ENCODE peak calls at places on chromosomes 6 and 20, in eight cellular contexts. N is neural crest cell, R is endothelial cell, I is glutamatergic neuron, X is bronchial epithelial cell, J is BE2C, M is sigmoid colon, S is omental fat pad. T is an unnamed sample.
A peak's percentile ranks its signal among the peaks of the same experiment; 100 is the strongest.

GRCh38 chr20:58497076-58497665 is 18.0 kb downstream of the APCDD1L start:
- DNase-seq in N (no peak), R (no peak), I (no peak), X (no peak), J (no peak), M (no peak), S (no peak), T (no peak)

GRCh38 chr20:49268600-49269365 is 9.1 kb downstream of the ZNFX1 start:
- DNase-seq in N (no peak), R (no peak), I (no peak), X (no peak), J (no peak), M (no peak), S (no peak), T (no peak)

GRCh38 chr6:148967128-148967527 is 220.3 kb downstream of the UST start:
- DNase-seq in N (no peak), R (no peak), I (no peak), X (no peak), J (no peak), M (no peak), S (no peak), T (no peak)

GRCh38 chr6:142885182-142885867 is 59.7 kb downstream of the HIVEP2 start:
- DNase-seq in N (no peak), R (peak; percentile 24), I (no peak), X (peak; percentile 99), J (no peak), M (no peak), S (peak; percentile 26), T (peak; percentile 35)

GRCh38 chr20:25622450-25623224 is 1.2 kb downstream of the NANP start:
- DNase-seq in N (no peak), R (no peak), I (no peak), X (no peak), J (no peak), M (no peak), S (no peak), T (no peak)

GRCh38 chr6:123430966-123431365 is 205.8 kb downstream of the TRDN start:
- DNase-seq in N (no peak), R (no peak), I (no peak), X (no peak), J (no peak), M (no peak), S (no peak), T (peak; percentile 15)

GRCh38 chr6:13012271-13012670 is 295.7 kb downstream of the PHACTR1 start:
- DNase-seq in N (no peak), R (no peak), I (no peak), X (peak; percentile 87), J (no peak), M (no peak), S (no peak), T (no peak)

GRCh38 chr6:72636786-72637185 is 14.9 kb downstream of the KCNQ5 start:
- DNase-seq in N (no peak), R (no peak), I (no peak), X (no peak), J (no peak), M (no peak), S (no peak), T (no peak)

GRCh38 chr6:7146079-7146828 is 38.5 kb downstream of the RREB1 start:
- DNase-seq in N (no peak), R (no peak), I (peak; percentile 42), X (peak; percentile 56), J (no peak), M (peak; percentile 85), S (no peak), T (no peak)

GRCh38 chr6:113375950-113376846 is 480.9 kb upstream of the MARCKS start:
- DNase-seq in N (no peak), R (no peak), I (no peak), X (peak; percentile 63), J (no peak), M (no peak), S (no peak), T (no peak)

GRCh38 chr20:20731945-20732296 is 19.5 kb upstream of the RALGAPA2 start:
- DNase-seq in N (no peak), R (no peak), I (no peak), X (peak; percentile 84), J (no peak), M (no peak), S (no peak), T (no peak)

GRCh38 chr6:2976571-2977085 is 5.3 kb upstream of the SERPINB6 start:
- DNase-seq in N (no peak), R (no peak), I (no peak), X (peak; percentile 86), J (no peak), M (no peak), S (no peak), T (no peak)

GRCh38 chr6:132749111-132749510 is 8.6 kb downstream of the VNN2 start:
- DNase-seq in N (no peak), R (no peak), I (no peak), X (peak; percentile 86), J (no peak), M (no peak), S (no peak), T (no peak)

GRCh38 chr6:81465859-81466258 is 286.6 kb downstream of the TENT5A start:
- DNase-seq in N (no peak), R (peak; percentile 23), I (no peak), X (peak; percentile 21), J (peak; percentile 36), M (no peak), S (no peak), T (no peak)

GRCh38 chr6:36627801-36628246 is 33.7 kb downstream of the SRSF3 start:
- DNase-seq in N (no peak), R (no peak), I (no peak), X (peak; percentile 26), J (no peak), M (peak; percentile 90), S (no peak), T (no peak)

GRCh38 chr6:128474481-128474880 is 45.9 kb downstream of the PTPRK start:
- DNase-seq in N (no peak), R (no peak), I (no peak), X (peak; percentile 38), J (no peak), M (no peak), S (no peak), T (no peak)

GRCh38 chr6:159978291-159979135 is 9.6 kb downstream of the IGF2R start:
- DNase-seq in N (no peak), R (no peak), I (no peak), X (peak; percentile 63), J (no peak), M (peak; percentile 48), S (no peak), T (no peak)

GRCh38 chr6:68740828-68741500 is 105.9 kb downstream of the ADGRB3 start:
- DNase-seq in N (no peak), R (no peak), I (no peak), X (no peak), J (no peak), M (no peak), S (no peak), T (no peak)

GRCh38 chr6:86558318-86558717 is 379.0 kb upstream of the HTR1E start:
- DNase-seq in N (no peak), R (no peak), I (no peak), X (no peak), J (peak; percentile 40), M (no peak), S (no peak), T (no peak)

GRCh38 chr20:5191829-5192569 is 65.2 kb downstream of the CDS2 start:
- DNase-seq in N (no peak), R (peak; percentile 25), I (peak; percentile 28), X (peak; percentile 77), J (peak; percentile 53), M (no peak), S (no peak), T (peak; percentile 37)

GRCh38 chr6:37314803-37315515 is 38.8 kb upstream of the RNF8 start:
- DNase-seq in N (peak; percentile 20), R (peak; percentile 63), I (peak; percentile 35), X (peak; percentile 75), J (peak; percentile 54), M (no peak), S (no peak), T (peak; percentile 36)

GRCh38 chr20:22241609-22242008 is 342.8 kb downstream of the FOXA2 start:
- DNase-seq in N (no peak), R (no peak), I (no peak), X (no peak), J (no peak), M (no peak), S (no peak), T (no peak)
- TF ChIP-seq CTCF in N (no peak), R (no peak), I (no peak), X (no peak), J (no peak), M (no peak), S (no peak), T (no peak)

GRCh38 chr6:43778976-43779863 is 9.2 kb downstream of the VEGFA start:
- DNase-seq in N (no peak), R (no peak), I (no peak), X (no peak), J (no peak), M (no peak), S (no peak), T (no peak)
- TF ChIP-seq CTCF in N (no peak), R (no peak), I (no peak), X (no peak), J (no peak), M (no peak), S (no peak), T (no peak)

DNA sequence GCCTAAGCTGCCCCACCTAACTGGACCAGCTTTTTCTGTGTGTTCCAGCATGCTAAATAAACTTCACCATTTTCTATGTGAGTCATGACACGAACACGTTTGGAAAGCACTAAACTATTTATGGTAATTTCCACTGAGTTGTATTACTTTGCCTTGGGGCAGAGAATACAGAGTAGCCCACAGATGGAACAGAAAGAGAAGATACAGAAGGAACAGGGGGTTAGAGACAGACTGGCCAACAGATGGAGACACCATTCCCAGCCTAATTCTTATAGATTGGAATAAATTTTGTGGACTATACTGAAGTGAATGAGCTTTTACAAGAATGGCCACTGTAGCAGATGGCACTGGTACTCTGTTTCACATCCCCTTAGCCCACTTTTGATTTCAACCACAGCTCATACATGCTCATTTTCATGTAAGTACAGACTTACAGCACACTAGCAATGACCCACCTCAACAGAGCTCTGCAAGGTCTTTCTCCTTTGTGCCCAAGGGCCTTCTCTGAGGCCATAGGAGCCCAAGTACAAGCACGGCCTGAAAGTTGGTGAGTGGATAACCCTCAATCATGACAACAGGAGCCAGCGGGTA is 13.1 kb upstream of the NT5DC1 start:
- DNase-seq in N (no peak), R (no peak), I (no peak), X (peak; percentile 88), J (no peak), M (no peak), S (no peak), T (no peak)
- TF ChIP-seq CTCF in N (no peak), R (no peak), I (no peak), X (no peak), J (no peak), M (no peak), S (no peak), T (no peak)

DNA sequence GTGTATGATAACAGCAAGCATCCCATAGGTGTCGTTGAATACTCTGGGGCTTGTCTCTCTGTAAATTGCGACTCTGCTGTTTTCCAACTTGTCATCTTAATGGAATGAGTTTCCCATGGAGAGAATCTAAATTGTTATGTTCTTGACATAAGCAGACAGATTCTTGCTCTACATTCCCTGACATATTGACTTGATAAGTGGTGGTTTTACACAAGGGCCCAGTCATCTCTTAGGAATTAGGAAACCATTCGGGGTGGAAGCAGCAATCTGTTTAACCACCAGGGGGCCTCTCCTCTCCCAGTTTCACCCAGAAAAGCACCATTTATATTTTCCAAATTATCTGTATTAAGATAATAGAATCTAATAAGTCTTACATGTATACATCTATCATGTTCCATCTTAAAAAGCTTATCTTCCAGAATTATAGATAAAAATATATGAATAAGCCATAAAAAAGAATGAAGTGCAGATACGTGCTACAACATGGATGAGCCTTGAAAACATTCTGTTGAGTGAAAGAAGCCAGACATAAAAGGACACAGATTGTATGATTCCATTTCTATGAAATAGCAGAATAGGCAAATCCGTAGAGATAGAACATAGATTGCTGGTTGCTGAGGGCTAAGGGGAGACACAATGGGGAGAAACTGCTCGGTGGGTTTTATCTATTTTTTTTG is 23.1 kb upstream of the MROH8 start:
- DNase-seq in N (peak; percentile 33), R (peak; percentile 44), I (peak; percentile 38), X (peak; percentile 87), J (peak; percentile 43), M (no peak), S (no peak), T (peak; percentile 20)
- TF ChIP-seq CTCF in N (peak; percentile 93), R (peak; percentile 82), I (peak; percentile 82), X (peak; percentile 68), J (peak; percentile 91), M (peak; percentile 65), S (peak; percentile 33), T (peak; percentile 76)